ENCODE peak calls at places on chromosomes 3 and 15, in seven cellular contexts. One of them, this sample, is unnamed.

GRCh38 chr3:67804089-67804488 is 149.7 kb upstream of the SUCLG2 start:
- DNase-seq in EL: peak
- DNase-seq in H4: no peak
- DNase-seq in WTC11: no peak
- DNase-seq in iris pigment epithelial cell: peak
- DNase-seq in CD4-positive, alpha-beta T cell: no peak
- DNase-seq in HCEC 1CT: peak
- DNase-seq in this sample: no peak

GRCh38 chr3:129085165-129085715 is 24.7 kb downstream of the GP9 start:
- DNase-seq in H4: no peak
- DNase-seq in CD4-positive, alpha-beta T cell: no peak
- DNase-seq in EL: no peak
- DNase-seq in HCEC 1CT: no peak
- DNase-seq in WTC11: no peak
- DNase-seq in iris pigment epithelial cell: no peak
- DNase-seq in this sample: no peak

GRCh38 chr3:56799251-56799882 is 2.4 kb downstream of the ARHGEF3 start:
- DNase-seq in H4: peak
- DNase-seq in EL: peak
- DNase-seq in CD4-positive, alpha-beta T cell: no peak
- DNase-seq in WTC11: no peak
- DNase-seq in iris pigment epithelial cell: peak
- DNase-seq in HCEC 1CT: peak
- DNase-seq in this sample: peak

GRCh38 chr3:124648551-124648950 is 81.7 kb upstream of the UMPS start:
- DNase-seq in H4: no peak
- DNase-seq in HCEC 1CT: no peak
- DNase-seq in CD4-positive, alpha-beta T cell: no peak
- DNase-seq in EL: no peak
- DNase-seq in WTC11: no peak
- DNase-seq in iris pigment epithelial cell: no peak
- DNase-seq in this sample: no peak

GRCh38 chr3:57691411-57692133 is 1.3 kb downstream of the DENND6A start:
- DNase-seq in HCEC 1CT: no peak
- DNase-seq in CD4-positive, alpha-beta T cell: no peak
- DNase-seq in WTC11: no peak
- DNase-seq in H4: no peak
- DNase-seq in iris pigment epithelial cell: no peak
- DNase-seq in EL: no peak
- DNase-seq in this sample: peak

GRCh38 chr15:43954181-43954621 is 127.4 kb downstream of the WDR76 start:
- DNase-seq in EL: peak
- DNase-seq in CD4-positive, alpha-beta T cell: no peak
- DNase-seq in WTC11: no peak
- DNase-seq in iris pigment epithelial cell: no peak
- DNase-seq in HCEC 1CT: peak
- DNase-seq in H4: no peak
- DNase-seq in this sample: no peak

GRCh38 chr3:140871022-140871421 is 70.6 kb upstream of the SLC25A36 start:
- DNase-seq in H4: no peak
- DNase-seq in iris pigment epithelial cell: no peak
- DNase-seq in EL: no peak
- DNase-seq in HCEC 1CT: no peak
- DNase-seq in WTC11: no peak
- DNase-seq in CD4-positive, alpha-beta T cell: no peak
- DNase-seq in this sample: no peak

GRCh38 chr3:4581905-4582611 is 88.9 kb downstream of the ITPR1 start:
- DNase-seq in HCEC 1CT: no peak
- DNase-seq in H4: no peak
- DNase-seq in CD4-positive, alpha-beta T cell: no peak
- DNase-seq in EL: no peak
- DNase-seq in WTC11: no peak
- DNase-seq in iris pigment epithelial cell: no peak
- DNase-seq in this sample: no peak

GRCh38 chr3:150599611-150600297 is 3.4 kb upstream of the SELENOT start:
- DNase-seq in EL: peak
- DNase-seq in iris pigment epithelial cell: peak
- DNase-seq in H4: no peak
- DNase-seq in WTC11: peak
- DNase-seq in HCEC 1CT: peak
- DNase-seq in CD4-positive, alpha-beta T cell: no peak
- DNase-seq in this sample: no peak

GRCh38 chr3:39150803-39151631 is 2.4 kb downstream of the CSRNP1 start:
- DNase-seq in WTC11: peak
- DNase-seq in EL: peak
- DNase-seq in CD4-positive, alpha-beta T cell: peak
- DNase-seq in HCEC 1CT: peak
- DNase-seq in H4: peak
- DNase-seq in iris pigment epithelial cell: peak
- DNase-seq in this sample: peak

GRCh38 chr15:40222146-40222545 is 16.7 kb upstream of the PAK6 start:
- DNase-seq in WTC11: no peak
- DNase-seq in iris pigment epithelial cell: no peak
- DNase-seq in EL: no peak
- DNase-seq in HCEC 1CT: no peak
- DNase-seq in CD4-positive, alpha-beta T cell: no peak
- DNase-seq in H4: no peak
- DNase-seq in this sample: no peak

GRCh38 chr3:12963869-12964712 is 109.1 kb downstream of the IQSEC1 start:
- DNase-seq in EL: no peak
- DNase-seq in WTC11: no peak
- DNase-seq in HCEC 1CT: peak
- DNase-seq in CD4-positive, alpha-beta T cell: no peak
- DNase-seq in H4: no peak
- DNase-seq in iris pigment epithelial cell: peak
- DNase-seq in this sample: peak

This sample was measured in erythroblast.